ENCODE peak calls at places on chromosomes 3 and 15, in ten cellular contexts. One of them, this sample, is unnamed.

GRCh38 chr3:151278223-151278622 is at the start of gene P2RY14:
- DNase-seq in activated gamma-delta T cell treated with Interleukin-2 at 50 U/mL for 16 hours: no peak
- DNase-seq in Ammon's horn: peak
- DNase-seq in left cardiac atrium: no peak
- DNase-seq in neural progenitor cell: no peak
- DNase-seq in AG04450: no peak
- DNase-seq in effector memory CD8-positive, alpha-beta T cell: no peak
- DNase-seq in NCI-H1092 treated with DMSO at 0.1 percent for 48 hours: no peak
- DNase-seq in endothelial cell: no peak
- DNase-seq in foreskin fibroblast: no peak
- DNase-seq in this sample: no peak

GRCh38 chr15:58381696-58382095 is 50.1 kb upstream of the LIPC start:
- DNase-seq in NCI-H1092 treated with DMSO at 0.1 percent for 48 hours: no peak
- DNase-seq in AG04450: no peak
- DNase-seq in activated gamma-delta T cell treated with Interleukin-2 at 50 U/mL for 16 hours: no peak
- DNase-seq in left cardiac atrium: no peak
- DNase-seq in Ammon's horn: no peak
- DNase-seq in effector memory CD8-positive, alpha-beta T cell: no peak
- DNase-seq in foreskin fibroblast: no peak
- DNase-seq in neural progenitor cell: no peak
- DNase-seq in endothelial cell: no peak
- DNase-seq in this sample: no peak

GRCh38 chr3:14524311-14524711 is 15.8 kb downstream of the GRIP2 start:
- DNase-seq in effector memory CD8-positive, alpha-beta T cell: no peak
- DNase-seq in NCI-H1092 treated with DMSO at 0.1 percent for 48 hours: no peak
- DNase-seq in Ammon's horn: no peak
- DNase-seq in AG04450: no peak
- DNase-seq in endothelial cell: no peak
- DNase-seq in left cardiac atrium: peak
- DNase-seq in neural progenitor cell: no peak
- DNase-seq in foreskin fibroblast: no peak
- DNase-seq in activated gamma-delta T cell treated with Interleukin-2 at 50 U/mL for 16 hours: no peak
- DNase-seq in this sample: no peak

GRCh38 chr15:89807689-89808088 is 7.0 kb downstream of the ANPEP start:
- DNase-seq in endothelial cell: no peak
- DNase-seq in neural progenitor cell: no peak
- DNase-seq in foreskin fibroblast: no peak
- DNase-seq in Ammon's horn: no peak
- DNase-seq in effector memory CD8-positive, alpha-beta T cell: no peak
- DNase-seq in left cardiac atrium: no peak
- DNase-seq in NCI-H1092 treated with DMSO at 0.1 percent for 48 hours: no peak
- DNase-seq in activated gamma-delta T cell treated with Interleukin-2 at 50 U/mL for 16 hours: no peak
- DNase-seq in AG04450: no peak
- DNase-seq in this sample: no peak

GRCh38 chr3:106945435-106945834 is 431.8 kb upstream of the CCDC54 start:
- DNase-seq in NCI-H1092 treated with DMSO at 0.1 percent for 48 hours: peak
- DNase-seq in AG04450: no peak
- DNase-seq in left cardiac atrium: no peak
- DNase-seq in neural progenitor cell: no peak
- DNase-seq in Ammon's horn: no peak
- DNase-seq in effector memory CD8-positive, alpha-beta T cell: no peak
- DNase-seq in activated gamma-delta T cell treated with Interleukin-2 at 50 U/mL for 16 hours: no peak
- DNase-seq in foreskin fibroblast: peak
- DNase-seq in endothelial cell: no peak
- DNase-seq in this sample: no peak

GRCh38 chr3:100455841-100456550 is 36.4 kb upstream of the TMEM45A start:
- DNase-seq in AG04450: no peak
- DNase-seq in neural progenitor cell: no peak
- DNase-seq in activated gamma-delta T cell treated with Interleukin-2 at 50 U/mL for 16 hours: no peak
- DNase-seq in Ammon's horn: no peak
- DNase-seq in left cardiac atrium: no peak
- DNase-seq in endothelial cell: no peak
- DNase-seq in NCI-H1092 treated with DMSO at 0.1 percent for 48 hours: no peak
- DNase-seq in effector memory CD8-positive, alpha-beta T cell: no peak
- DNase-seq in foreskin fibroblast: no peak
- DNase-seq in this sample: no peak

GRCh38 chr15:61527836-61528589 is 298.9 kb upstream of the RORA start:
- DNase-seq in endothelial cell: no peak
- DNase-seq in NCI-H1092 treated with DMSO at 0.1 percent for 48 hours: peak
- DNase-seq in neural progenitor cell: peak
- DNase-seq in left cardiac atrium: no peak
- DNase-seq in foreskin fibroblast: no peak
- DNase-seq in effector memory CD8-positive, alpha-beta T cell: no peak
- DNase-seq in activated gamma-delta T cell treated with Interleukin-2 at 50 U/mL for 16 hours: no peak
- DNase-seq in AG04450: no peak
- DNase-seq in Ammon's horn: no peak
- DNase-seq in this sample: peak

GRCh38 chr3:87120850-87121249 is 106.3 kb upstream of the CHMP2B start:
- DNase-seq in effector memory CD8-positive, alpha-beta T cell: no peak
- DNase-seq in left cardiac atrium: no peak
- DNase-seq in foreskin fibroblast: no peak
- DNase-seq in endothelial cell: no peak
- DNase-seq in activated gamma-delta T cell treated with Interleukin-2 at 50 U/mL for 16 hours: no peak
- DNase-seq in Ammon's horn: peak
- DNase-seq in NCI-H1092 treated with DMSO at 0.1 percent for 48 hours: peak
- DNase-seq in AG04450: no peak
- DNase-seq in neural progenitor cell: peak
- DNase-seq in this sample: no peak

GRCh38 chr3:188319569-188319968 is 165.6 kb downstream of the LPP start:
- DNase-seq in left cardiac atrium: no peak
- DNase-seq in neural progenitor cell: no peak
- DNase-seq in endothelial cell: no peak
- DNase-seq in effector memory CD8-positive, alpha-beta T cell: no peak
- DNase-seq in AG04450: no peak
- DNase-seq in foreskin fibroblast: no peak
- DNase-seq in Ammon's horn: no peak
- DNase-seq in activated gamma-delta T cell treated with Interleukin-2 at 50 U/mL for 16 hours: no peak
- DNase-seq in NCI-H1092 treated with DMSO at 0.1 percent for 48 hours: no peak
- DNase-seq in this sample: no peak

GRCh38 chr3:49469037-49469875 is 811 bp upstream of the DAG1 start:
- DNase-seq in endothelial cell: peak
- DNase-seq in AG04450: no peak
- DNase-seq in NCI-H1092 treated with DMSO at 0.1 percent for 48 hours: no peak
- DNase-seq in left cardiac atrium: peak
- DNase-seq in Ammon's horn: peak
- DNase-seq in effector memory CD8-positive, alpha-beta T cell: no peak
- DNase-seq in activated gamma-delta T cell treated with Interleukin-2 at 50 U/mL for 16 hours: no peak
- DNase-seq in foreskin fibroblast: peak
- DNase-seq in neural progenitor cell: peak
- DNase-seq in this sample: peak

GRCh38 chr3:156923349-156923748 is 97.2 kb downstream of the LEKR1 start:
- DNase-seq in endothelial cell: no peak
- DNase-seq in left cardiac atrium: no peak
- DNase-seq in activated gamma-delta T cell treated with Interleukin-2 at 50 U/mL for 16 hours: no peak
- DNase-seq in Ammon's horn: no peak
- DNase-seq in effector memory CD8-positive, alpha-beta T cell: no peak
- DNase-seq in AG04450: no peak
- DNase-seq in NCI-H1092 treated with DMSO at 0.1 percent for 48 hours: no peak
- DNase-seq in neural progenitor cell: no peak
- DNase-seq in foreskin fibroblast: no peak
- DNase-seq in this sample: no peak

GRCh38 chr15:70341566-70341965 is 243.8 kb upstream of the TLE3 start:
- DNase-seq in foreskin fibroblast: no peak
- DNase-seq in activated gamma-delta T cell treated with Interleukin-2 at 50 U/mL for 16 hours: no peak
- DNase-seq in NCI-H1092 treated with DMSO at 0.1 percent for 48 hours: no peak
- DNase-seq in endothelial cell: no peak
- DNase-seq in AG04450: no peak
- DNase-seq in left cardiac atrium: no peak
- DNase-seq in effector memory CD8-positive, alpha-beta T cell: no peak
- DNase-seq in Ammon's horn: no peak
- DNase-seq in neural progenitor cell: no peak
- DNase-seq in this sample: no peak

GRCh38 chr3:17775073-17775472 is 32.6 kb upstream of the TBC1D5 start:
- DNase-seq in NCI-H1092 treated with DMSO at 0.1 percent for 48 hours: no peak
- DNase-seq in left cardiac atrium: no peak
- DNase-seq in activated gamma-delta T cell treated with Interleukin-2 at 50 U/mL for 16 hours: no peak
- DNase-seq in effector memory CD8-positive, alpha-beta T cell: no peak
- DNase-seq in Ammon's horn: no peak
- DNase-seq in neural progenitor cell: no peak
- DNase-seq in AG04450: no peak
- DNase-seq in endothelial cell: no peak
- DNase-seq in foreskin fibroblast: no peak
- DNase-seq in this sample: no peak

GRCh38 chr15:66288796-66289195 is 4.6 kb upstream of the DIS3L start:
- DNase-seq in neural progenitor cell: no peak
- DNase-seq in activated gamma-delta T cell treated with Interleukin-2 at 50 U/mL for 16 hours: no peak
- DNase-seq in endothelial cell: no peak
- DNase-seq in AG04450: peak
- DNase-seq in left cardiac atrium: no peak
- DNase-seq in NCI-H1092 treated with DMSO at 0.1 percent for 48 hours: no peak
- DNase-seq in foreskin fibroblast: peak
- DNase-seq in effector memory CD8-positive, alpha-beta T cell: no peak
- DNase-seq in Ammon's horn: no peak
- DNase-seq in this sample: no peak

GRCh38 chr3:12005951-12006625 is 1.9 kb downstream of the SYN2 start:
- DNase-seq in neural progenitor cell: no peak
- DNase-seq in activated gamma-delta T cell treated with Interleukin-2 at 50 U/mL for 16 hours: no peak
- DNase-seq in AG04450: no peak
- DNase-seq in left cardiac atrium: no peak
- DNase-seq in foreskin fibroblast: no peak
- DNase-seq in NCI-H1092 treated with DMSO at 0.1 percent for 48 hours: peak
- DNase-seq in effector memory CD8-positive, alpha-beta T cell: no peak
- DNase-seq in endothelial cell: no peak
- DNase-seq in Ammon's horn: no peak
- DNase-seq in this sample: no peak

GRCh38 chr15:68578960-68579935 is at the start of gene CORO2B:
- DNase-seq in activated gamma-delta T cell treated with Interleukin-2 at 50 U/mL for 16 hours: no peak
- DNase-seq in foreskin fibroblast: peak
- DNase-seq in effector memory CD8-positive, alpha-beta T cell: no peak
- DNase-seq in NCI-H1092 treated with DMSO at 0.1 percent for 48 hours: peak
- DNase-seq in Ammon's horn: peak
- DNase-seq in AG04450: no peak
- DNase-seq in endothelial cell: peak
- DNase-seq in neural progenitor cell: peak
- DNase-seq in left cardiac atrium: peak
- DNase-seq in this sample: peak

GRCh38 chr3:175383813-175384212 is 524.7 kb downstream of the NAALADL2 start:
- DNase-seq in endothelial cell: no peak
- DNase-seq in Ammon's horn: no peak
- DNase-seq in neural progenitor cell: no peak
- DNase-seq in activated gamma-delta T cell treated with Interleukin-2 at 50 U/mL for 16 hours: no peak
- DNase-seq in left cardiac atrium: no peak
- DNase-seq in NCI-H1092 treated with DMSO at 0.1 percent for 48 hours: no peak
- DNase-seq in foreskin fibroblast: no peak
- DNase-seq in AG04450: no peak
- DNase-seq in effector memory CD8-positive, alpha-beta T cell: no peak
- DNase-seq in this sample: no peak

GRCh38 chr15:29968099-29968892 is 114.5 kb upstream of the GOLGA8J start:
- DNase-seq in Ammon's horn: peak
- DNase-seq in activated gamma-delta T cell treated with Interleukin-2 at 50 U/mL for 16 hours: no peak
- DNase-seq in AG04450: no peak
- DNase-seq in neural progenitor cell: peak
- DNase-seq in endothelial cell: peak
- DNase-seq in effector memory CD8-positive, alpha-beta T cell: no peak
- DNase-seq in left cardiac atrium: no peak
- DNase-seq in NCI-H1092 treated with DMSO at 0.1 percent for 48 hours: peak
- DNase-seq in foreskin fibroblast: no peak
- DNase-seq in this sample: peak

GRCh38 chr3:31050296-31050695 is 155.8 kb upstream of the GADL1 start:
- DNase-seq in left cardiac atrium: no peak
- DNase-seq in endothelial cell: no peak
- DNase-seq in foreskin fibroblast: no peak
- DNase-seq in AG04450: no peak
- DNase-seq in NCI-H1092 treated with DMSO at 0.1 percent for 48 hours: no peak
- DNase-seq in Ammon's horn: no peak
- DNase-seq in neural progenitor cell: no peak
- DNase-seq in effector memory CD8-positive, alpha-beta T cell: no peak
- DNase-seq in activated gamma-delta T cell treated with Interleukin-2 at 50 U/mL for 16 hours: no peak
- DNase-seq in this sample: no peak

GRCh38 chr3:128932516-128933212 is 53.2 kb downstream of the ACAD9 start:
- DNase-seq in neural progenitor cell: no peak
- DNase-seq in activated gamma-delta T cell treated with Interleukin-2 at 50 U/mL for 16 hours: no peak
- DNase-seq in effector memory CD8-positive, alpha-beta T cell: no peak
- DNase-seq in endothelial cell: no peak
- DNase-seq in Ammon's horn: no peak
- DNase-seq in NCI-H1092 treated with DMSO at 0.1 percent for 48 hours: no peak
- DNase-seq in foreskin fibroblast: no peak
- DNase-seq in AG04450: no peak
- DNase-seq in left cardiac atrium: no peak
- DNase-seq in this sample: peak

GRCh38 chr15:68025860-68026424 is 28.2 kb upstream of the PIAS1 start:
- DNase-seq in left cardiac atrium: no peak
- DNase-seq in NCI-H1092 treated with DMSO at 0.1 percent for 48 hours: no peak
- DNase-seq in effector memory CD8-positive, alpha-beta T cell: no peak
- DNase-seq in endothelial cell: no peak
- DNase-seq in foreskin fibroblast: no peak
- DNase-seq in Ammon's horn: no peak
- DNase-seq in activated gamma-delta T cell treated with Interleukin-2 at 50 U/mL for 16 hours: no peak
- DNase-seq in AG04450: no peak
- DNase-seq in neural progenitor cell: no peak
- DNase-seq in this sample: no peak

GRCh38 chr3:120348065-120348980 is 831 bp downstream of the LRRC58 start:
- DNase-seq in activated gamma-delta T cell treated with Interleukin-2 at 50 U/mL for 16 hours: peak
- DNase-seq in endothelial cell: no peak
- DNase-seq in neural progenitor cell: peak
- DNase-seq in NCI-H1092 treated with DMSO at 0.1 percent for 48 hours: peak
- DNase-seq in foreskin fibroblast: no peak
- DNase-seq in effector memory CD8-positive, alpha-beta T cell: peak
- DNase-seq in Ammon's horn: peak
- DNase-seq in left cardiac atrium: no peak
- DNase-seq in AG04450: no peak
- DNase-seq in this sample: no peak

GRCh38 chr3:184786271-184787010 is 25.5 kb upstream of the VPS8 start:
- DNase-seq in NCI-H1092 treated with DMSO at 0.1 percent for 48 hours: no peak
- DNase-seq in effector memory CD8-positive, alpha-beta T cell: no peak
- DNase-seq in left cardiac atrium: peak
- DNase-seq in AG04450: peak
- DNase-seq in activated gamma-delta T cell treated with Interleukin-2 at 50 U/mL for 16 hours: no peak
- DNase-seq in foreskin fibroblast: peak
- DNase-seq in endothelial cell: no peak
- DNase-seq in Ammon's horn: peak
- DNase-seq in neural progenitor cell: no peak
- DNase-seq in this sample: no peak

This sample was measured in WERI-Rb-1.